ENCODE peak calls at places on chromosomes 12 and 14, in six cellular contexts. One of them, this sample, is unnamed.
A peak's percentile ranks its signal among the peaks of the same experiment; 100 is the strongest.

GRCh38 chr12:3885179-3886094 is 12.2 kb upstream of the PARP11 start:
- DNase-seq in gastrocnemius medialis: no peak
- DNase-seq in breast epithelium: no peak
- DNase-seq in astrocyte: peak; percentile 6
- DNase-seq in ovary: peak; percentile 26
- DNase-seq in heart left ventricle: peak; percentile 26
- DNase-seq in this sample: peak; percentile 42

GRCh38 chr12:40620564-40621019 is 71.6 kb upstream of the CNTN1 start:
- DNase-seq in astrocyte: no peak
- DNase-seq in ovary: no peak
- DNase-seq in breast epithelium: no peak
- DNase-seq in heart left ventricle: no peak
- DNase-seq in gastrocnemius medialis: no peak
- DNase-seq in this sample: no peak

GRCh38 chr12:108238474-108238873 is 100.6 kb downstream of the CMKLR1 start:
- DNase-seq in ovary: no peak
- DNase-seq in gastrocnemius medialis: no peak
- DNase-seq in astrocyte: no peak
- DNase-seq in heart left ventricle: no peak
- DNase-seq in breast epithelium: no peak
- DNase-seq in this sample: no peak

GRCh38 chr14:49249022-49249421 is 337.2 kb downstream of the RPS29 start:
- DNase-seq in heart left ventricle: no peak
- DNase-seq in gastrocnemius medialis: no peak
- DNase-seq in astrocyte: peak; percentile 20
- DNase-seq in breast epithelium: no peak
- DNase-seq in ovary: no peak
- DNase-seq in this sample: no peak

GRCh38 chr12:2161478-2161877 is 108.7 kb downstream of the CACNA1C start:
- DNase-seq in gastrocnemius medialis: peak; percentile 71
- DNase-seq in ovary: peak; percentile 26
- DNase-seq in astrocyte: peak; percentile 74
- DNase-seq in heart left ventricle: peak; percentile 82
- DNase-seq in breast epithelium: peak; percentile 67
- DNase-seq in this sample: no peak

GRCh38 chr12:29073631-29074239 is 75.3 kb upstream of the FAR2 start:
- DNase-seq in breast epithelium: no peak
- DNase-seq in ovary: no peak
- DNase-seq in gastrocnemius medialis: no peak
- DNase-seq in heart left ventricle: no peak
- DNase-seq in astrocyte: peak; percentile 38
- DNase-seq in this sample: peak; percentile 41

GRCh38 chr12:128116537-128116936 is 150.4 kb upstream of the TMEM132C start:
- DNase-seq in astrocyte: no peak
- DNase-seq in gastrocnemius medialis: no peak
- DNase-seq in heart left ventricle: no peak
- DNase-seq in ovary: no peak
- DNase-seq in breast epithelium: no peak
- DNase-seq in this sample: no peak

GRCh38 chr12:22333186-22333745 is 1.2 kb downstream of the ST8SIA1 start:
- DNase-seq in heart left ventricle: no peak
- DNase-seq in astrocyte: peak; percentile 41
- DNase-seq in breast epithelium: no peak
- DNase-seq in ovary: no peak
- DNase-seq in gastrocnemius medialis: no peak
- DNase-seq in this sample: no peak

GRCh38 chr12:6424848-6425247 is 19.9 kb upstream of the CD27 start:
- DNase-seq in heart left ventricle: no peak
- DNase-seq in ovary: no peak
- DNase-seq in astrocyte: no peak
- DNase-seq in gastrocnemius medialis: no peak
- DNase-seq in breast epithelium: no peak
- DNase-seq in this sample: no peak

GRCh38 chr12:91272456-91273063 is 89.9 kb upstream of the DCN start:
- DNase-seq in heart left ventricle: peak; percentile 53
- DNase-seq in ovary: peak; percentile 84
- DNase-seq in breast epithelium: peak; percentile 47
- DNase-seq in gastrocnemius medialis: peak; percentile 59
- DNase-seq in astrocyte: no peak
- DNase-seq in this sample: no peak

GRCh38 chr12:124484067-124484466 is 83.3 kb downstream of the NCOR2 start:
- DNase-seq in breast epithelium: no peak
- DNase-seq in heart left ventricle: no peak
- DNase-seq in astrocyte: no peak
- DNase-seq in ovary: no peak
- DNase-seq in gastrocnemius medialis: no peak
- DNase-seq in this sample: no peak

GRCh38 chr14:55705651-55706340 is 125.8 kb downstream of the KTN1 start:
- DNase-seq in ovary: no peak
- DNase-seq in breast epithelium: peak; percentile 63
- DNase-seq in heart left ventricle: no peak
- DNase-seq in gastrocnemius medialis: no peak
- DNase-seq in astrocyte: peak; percentile 13
- DNase-seq in this sample: peak; percentile 38

GRCh38 chr14:33505295-33505962 is 445.4 kb downstream of the EGLN3 start:
- DNase-seq in gastrocnemius medialis: no peak
- DNase-seq in ovary: no peak
- DNase-seq in astrocyte: no peak
- DNase-seq in heart left ventricle: no peak
- DNase-seq in breast epithelium: no peak
- DNase-seq in this sample: no peak

GRCh38 chr14:64637735-64638473 is 66.3 kb upstream of the PLEKHG3 start:
- DNase-seq in ovary: no peak
- DNase-seq in astrocyte: no peak
- DNase-seq in breast epithelium: no peak
- DNase-seq in heart left ventricle: no peak
- DNase-seq in gastrocnemius medialis: no peak
- DNase-seq in this sample: no peak

GRCh38 chr14:25622752-25623151 is 572.8 kb upstream of the STXBP6 start:
- DNase-seq in gastrocnemius medialis: no peak
- DNase-seq in ovary: no peak
- DNase-seq in heart left ventricle: no peak
- DNase-seq in astrocyte: no peak
- DNase-seq in breast epithelium: no peak
- DNase-seq in this sample: no peak

GRCh38 chr12:47828967-47829482 is 9.3 kb upstream of the HDAC7 start:
- DNase-seq in heart left ventricle: peak; percentile 85
- DNase-seq in gastrocnemius medialis: peak; percentile 56
- DNase-seq in ovary: peak; percentile 93
- DNase-seq in breast epithelium: peak; percentile 92
- DNase-seq in astrocyte: no peak
- DNase-seq in this sample: no peak

GRCh38 chr12:130500835-130501330 is 163.2 kb downstream of the PIWIL1 start:
- DNase-seq in heart left ventricle: no peak
- DNase-seq in astrocyte: no peak
- DNase-seq in gastrocnemius medialis: no peak
- DNase-seq in breast epithelium: no peak
- DNase-seq in ovary: no peak
- DNase-seq in this sample: no peak

GRCh38 chr12:93003540-93004239 is 74.6 kb upstream of the EEA1 start:
- DNase-seq in ovary: no peak
- DNase-seq in heart left ventricle: no peak
- DNase-seq in gastrocnemius medialis: no peak
- DNase-seq in breast epithelium: no peak
- DNase-seq in astrocyte: no peak
- DNase-seq in this sample: no peak

GRCh38 chr14:100593751-100594624 is 6.8 kb upstream of the BEGAIN start:
- DNase-seq in heart left ventricle: no peak
- DNase-seq in gastrocnemius medialis: no peak
- DNase-seq in ovary: no peak
- DNase-seq in astrocyte: no peak
- DNase-seq in breast epithelium: no peak
- DNase-seq in this sample: no peak

GRCh38 chr12:89451876-89452275 is 72.7 kb downstream of the GALNT4 start:
- DNase-seq in breast epithelium: peak; percentile 29
- DNase-seq in ovary: peak; percentile 27
- DNase-seq in heart left ventricle: peak; percentile 45
- DNase-seq in gastrocnemius medialis: no peak
- DNase-seq in astrocyte: peak; percentile 76
- DNase-seq in this sample: no peak
- H3K4me3 ChIP-seq in breast epithelium: no peak overlapping the region
- H3K4me3 ChIP-seq in ovary: no peak overlapping the region
- H3K4me3 ChIP-seq in heart left ventricle: no peak overlapping the region
- H3K4me3 ChIP-seq in gastrocnemius medialis: no peak overlapping the region
- H3K4me3 ChIP-seq in astrocyte: no peak overlapping the region
- H3K4me3 ChIP-seq in this sample: no peak overlapping the region

GRCh38 chr14:102218688-102219087 is 79.0 kb downstream of the WDR20 start:
- DNase-seq in heart left ventricle: no peak
- DNase-seq in astrocyte: no peak
- DNase-seq in ovary: no peak
- DNase-seq in gastrocnemius medialis: no peak
- DNase-seq in breast epithelium: no peak
- DNase-seq in this sample: no peak

GRCh38 chr14:102220031-102220430 is 80.3 kb downstream of the WDR20 start:
- DNase-seq in heart left ventricle: no peak
- DNase-seq in astrocyte: no peak
- DNase-seq in breast epithelium: no peak
- DNase-seq in gastrocnemius medialis: no peak
- DNase-seq in ovary: no peak
- DNase-seq in this sample: no peak

GRCh38 chr14:102217987-102218421 is 78.3 kb downstream of the WDR20 start:
- DNase-seq in gastrocnemius medialis: no peak
- DNase-seq in ovary: no peak
- DNase-seq in breast epithelium: no peak
- DNase-seq in astrocyte: no peak
- DNase-seq in heart left ventricle: no peak
- DNase-seq in this sample: no peak

GRCh38 chr14:102221026-102221425 is 81.3 kb downstream of the WDR20 start:
- DNase-seq in breast epithelium: no peak
- DNase-seq in gastrocnemius medialis: no peak
- DNase-seq in heart left ventricle: no peak
- DNase-seq in ovary: no peak
- DNase-seq in astrocyte: no peak
- DNase-seq in this sample: no peak

GRCh38 chr14:102219316-102219715 is 79.6 kb downstream of the WDR20 start:
- DNase-seq in heart left ventricle: no peak
- DNase-seq in gastrocnemius medialis: no peak
- DNase-seq in breast epithelium: no peak
- DNase-seq in ovary: no peak
- DNase-seq in astrocyte: no peak
- DNase-seq in this sample: no peak
- H3K4me3 ChIP-seq in heart left ventricle: no peak overlapping the region
- H3K4me3 ChIP-seq in gastrocnemius medialis: no peak overlapping the region
- H3K4me3 ChIP-seq in breast epithelium: no peak overlapping the region
- H3K4me3 ChIP-seq in ovary: no peak overlapping the region
- H3K4me3 ChIP-seq in astrocyte: no peak overlapping the region
- H3K4me3 ChIP-seq in this sample: no peak overlapping the region

GRCh38 chr12:54050479-54050805 is 3.2 kb upstream of the HOXC4 start:
- DNase-seq in astrocyte: no peak
- DNase-seq in ovary: no peak
- DNase-seq in heart left ventricle: no peak
- DNase-seq in gastrocnemius medialis: no peak
- DNase-seq in breast epithelium: no peak
- DNase-seq in this sample: no peak

GRCh38 chr12:54047160-54047963 is 6.3 kb upstream of the HOXC4 start:
- DNase-seq in heart left ventricle: no peak
- DNase-seq in breast epithelium: no peak
- DNase-seq in ovary: no peak
- DNase-seq in gastrocnemius medialis: no peak
- DNase-seq in astrocyte: no peak
- DNase-seq in this sample: no peak

GRCh38 chr12:54049164-54049563 is 4.5 kb upstream of the HOXC4 start:
- DNase-seq in breast epithelium: no peak
- DNase-seq in heart left ventricle: no peak
- DNase-seq in astrocyte: no peak
- DNase-seq in gastrocnemius medialis: no peak
- DNase-seq in ovary: no peak
- DNase-seq in this sample: no peak

GRCh38 chr12:54047964-54048303 is 5.7 kb upstream of the HOXC4 start:
- DNase-seq in gastrocnemius medialis: no peak
- DNase-seq in astrocyte: no peak
- DNase-seq in heart left ventricle: no peak
- DNase-seq in ovary: no peak
- DNase-seq in breast epithelium: no peak
- DNase-seq in this sample: no peak

DNA sequence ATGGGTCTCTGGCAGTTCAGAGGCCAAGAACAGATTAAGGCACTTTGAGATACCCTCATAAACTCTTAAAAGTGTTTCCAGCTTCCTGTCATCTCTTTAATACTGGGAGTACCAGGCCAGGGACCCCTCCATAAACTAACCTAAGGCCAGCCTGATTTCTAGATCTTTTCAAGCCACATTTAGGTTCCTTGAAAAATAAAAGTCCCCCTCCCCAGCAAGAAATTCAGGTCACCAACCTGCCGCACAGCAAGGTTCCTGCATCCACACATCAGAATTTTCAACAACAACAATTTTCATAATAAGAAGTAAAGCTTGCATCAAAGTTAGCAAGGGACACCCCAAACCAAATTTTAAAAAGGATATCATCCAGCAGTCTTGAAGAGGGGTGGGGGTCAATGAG is 4.9 kb upstream of the HOXC4 start:
- DNase-seq in breast epithelium: no peak
- DNase-seq in ovary: no peak
- DNase-seq in gastrocnemius medialis: no peak
- DNase-seq in astrocyte: no peak
- DNase-seq in heart left ventricle: no peak
- DNase-seq in this sample: no peak
- H3K4me3 ChIP-seq in breast epithelium: no peak overlapping the region
- H3K4me3 ChIP-seq in ovary: no peak overlapping the region
- H3K4me3 ChIP-seq in gastrocnemius medialis: no peak overlapping the region
- H3K4me3 ChIP-seq in astrocyte: no peak overlapping the region
- H3K4me3 ChIP-seq in heart left ventricle: no peak overlapping the region
- H3K4me3 ChIP-seq in this sample: no peak overlapping the region

GRCh38 chr14:61750708-61751474 is 11.3 kb upstream of the SNAPC1 start:
- DNase-seq in heart left ventricle: peak; percentile 90
- DNase-seq in breast epithelium: peak; percentile 77
- DNase-seq in astrocyte: peak; percentile 37
- DNase-seq in ovary: peak; percentile 70
- DNase-seq in gastrocnemius medialis: peak; percentile 86
- DNase-seq in this sample: peak; percentile 83

GRCh38 chr14:61747342-61747741 is 14.9 kb upstream of the SNAPC1 start:
- DNase-seq in heart left ventricle: no peak
- DNase-seq in ovary: no peak
- DNase-seq in breast epithelium: no peak
- DNase-seq in astrocyte: no peak
- DNase-seq in gastrocnemius medialis: no peak
- DNase-seq in this sample: no peak

GRCh38 chr14:61751475-61751989 is 10.7 kb upstream of the SNAPC1 start:
- DNase-seq in breast epithelium: no peak
- DNase-seq in astrocyte: no peak
- DNase-seq in heart left ventricle: no peak
- DNase-seq in ovary: no peak
- DNase-seq in gastrocnemius medialis: no peak
- DNase-seq in this sample: no peak

GRCh38 chr14:61749867-61750266 is 12.4 kb upstream of the SNAPC1 start:
- DNase-seq in breast epithelium: no peak
- DNase-seq in ovary: no peak
- DNase-seq in gastrocnemius medialis: no peak
- DNase-seq in heart left ventricle: no peak
- DNase-seq in astrocyte: no peak
- DNase-seq in this sample: no peak

DNA sequence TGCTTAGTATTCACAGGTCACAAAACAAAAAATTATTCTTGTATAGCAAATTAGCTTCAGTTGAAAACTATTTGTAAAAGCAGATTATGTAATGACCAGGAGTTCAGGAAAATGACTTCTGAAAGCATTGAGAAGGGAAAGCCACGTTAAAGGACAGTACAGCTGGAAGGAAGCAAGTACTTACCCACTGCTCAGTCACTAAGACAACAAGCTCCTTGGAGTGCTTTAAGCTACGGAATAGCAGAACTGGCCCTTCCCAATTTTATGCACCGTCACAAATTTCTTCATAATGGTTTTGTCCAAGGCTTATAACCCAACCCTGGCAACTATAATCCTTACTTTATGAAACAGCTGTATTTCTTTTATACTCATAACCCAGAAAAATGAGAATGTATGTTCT is 13.0 kb upstream of the SNAPC1 start:
- DNase-seq in gastrocnemius medialis: no peak
- DNase-seq in ovary: no peak
- DNase-seq in heart left ventricle: no peak
- DNase-seq in breast epithelium: no peak
- DNase-seq in astrocyte: no peak
- DNase-seq in this sample: no peak
- H3K4me3 ChIP-seq in gastrocnemius medialis: no peak overlapping the region
- H3K4me3 ChIP-seq in ovary: no peak overlapping the region
- H3K4me3 ChIP-seq in heart left ventricle: peak overlapping the region; percentile 65
- H3K4me3 ChIP-seq in breast epithelium: no peak overlapping the region
- H3K4me3 ChIP-seq in astrocyte: no peak overlapping the region
- H3K4me3 ChIP-seq in this sample: no peak overlapping the region